ENCODE peak calls at places on chromosomes 2 and 18, in five cellular contexts. V is vagina, X is aorta, C is ovary, R is cardiac muscle cell. D is an unnamed sample.

GRCh38 chr2:239828192-239828972 is 196.8 kb downstream of the NDUFA10 start:
- DNase-seq in X (peak; percentile 73), C (peak; percentile 4), R (no peak), V (peak; percentile 79), D (no peak)

GRCh38 chr2:239574434-239575156 is 173.8 kb upstream of the HDAC4 start:
- DNase-seq in V (no peak), C (no peak), R (peak; percentile 37), X (peak; percentile 73), D (no peak)

GRCh38 chr18:27685807-27686412 is 491.0 kb downstream of the CDH2 start:
- DNase-seq in R (peak; percentile 72), X (no peak), C (no peak), V (no peak), D (no peak)

GRCh38 chr18:27771571-27771970 is 405.4 kb downstream of the CDH2 start:
- DNase-seq in C (no peak), V (no peak), X (no peak), R (no peak), D (no peak)

GRCh38 chr2:70698847-70699246 is 69.2 kb downstream of the ADD2 start:
- DNase-seq in X (no peak), V (no peak), C (no peak), R (peak; percentile 5), D (no peak)

GRCh38 chr2:172089005-172089504 is 3.7 kb downstream of the DLX1 start:
- DNase-seq in C (no peak), V (no peak), X (no peak), R (no peak), D (no peak)

GRCh38 chr2:193837368-193837767 is 1642.6 kb upstream of the TMEFF2 start:
- DNase-seq in X (no peak), C (no peak), V (no peak), R (peak; percentile 48), D (no peak)

GRCh38 chr2:169716938-169717690 is 16.5 kb upstream of the KLHL23 start:
- DNase-seq in V (no peak), C (peak; percentile 31), X (no peak), R (no peak), D (no peak)

GRCh38 chr18:48929951-48930713 is 20.6 kb downstream of the SMAD7 start:
- DNase-seq in X (peak; percentile 78), C (peak; percentile 75), V (no peak), R (peak; percentile 84), D (peak; percentile 64)
- H3K4me1 ChIP-seq in X (peaks cover 3% of the 10 kb centered on the region), C (peaks cover 58% of the 10 kb centered on the region), V (peaks cover 97% of the 10 kb centered on the region), R (peaks cover 90% of the 10 kb centered on the region), D (peaks cover 98% of the 10 kb centered on the region)

GRCh38 chr2:217833439-217833838 is 169.4 kb downstream of the TNS1 start:
- DNase-seq in X (no peak), V (no peak), C (no peak), R (no peak), D (no peak)
- H3K4me1 ChIP-seq in X (no peaks in the 10 kb centered on the region), V (peaks cover 32% of the 10 kb centered on the region), C (peaks cover 13% of the 10 kb centered on the region), R (peaks cover 14% of the 10 kb centered on the region), D (peaks cover 39% of the 10 kb centered on the region)

GRCh38 chr2:174535757-174536703 is 49.2 kb upstream of the GPR155 start:
- DNase-seq in C (no peak), X (no peak), R (no peak), V (no peak), D (no peak)
- H3K4me1 ChIP-seq in C (no peaks in the 10 kb centered on the region), X (no peaks in the 10 kb centered on the region), R (no peaks in the 10 kb centered on the region), V (no peaks in the 10 kb centered on the region), D (no peaks in the 10 kb centered on the region)

GRCh38 chr2:8542381-8543064 is 139.3 kb upstream of the ID2 start:
- DNase-seq in R (no peak), V (no peak), X (peak; percentile 27), C (no peak), D (no peak)
- H3K4me1 ChIP-seq in R (peaks cover 54% of the 10 kb centered on the region), V (peaks cover 49% of the 10 kb centered on the region), X (no peaks in the 10 kb centered on the region), C (peaks cover 3% of the 10 kb centered on the region), D (peaks cover 19% of the 10 kb centered on the region)